ENCODE peak calls at places on chromosome 21, in seven cellular contexts. M is NCI-H774; C is nucleus accumbens; Y is A549; F is bronchial epithelial cell; T is NCI-H1694; Z is activated CD8-positive, alpha-beta memory T cell treated with anti-CD3 and anti-CD28 coated beads for 48 hours. L is an unnamed sample.

GRCh38 chr21:37547615-37547975 is 181.0 kb downstream of the DYRK1A start:
- DNase-seq in C (no peak), T (no peak), Y (no peak), M (no peak), F (no peak), Z (no peak), L (no peak)

GRCh38 chr21:41810597-41810932 is 43.7 kb upstream of the RIPK4 start:
- DNase-seq in M (no peak), T (no peak), Z (no peak), Y (no peak), F (no peak), C (no peak), L (no peak)

GRCh38 chr21:28138272-28138671 is 854.4 kb downstream of the LTN1 start:
- DNase-seq in Y (no peak), Z (no peak), C (no peak), T (no peak), M (no peak), F (no peak), L (no peak)

GRCh38 chr21:41045534-41046268 is 122.3 kb upstream of the BACE2 start:
- DNase-seq in Y (peak), C (no peak), T (peak), Z (no peak), M (peak), F (peak), L (peak)

GRCh38 chr21:43779660-43780059 is 3.6 kb upstream of the CSTB start:
- DNase-seq in Y (no peak), T (no peak), M (peak), F (no peak), C (no peak), Z (no peak), L (no peak)

GRCh38 chr21:27734146-27734545 is 767.3 kb upstream of the ADAMTS5 start:
- DNase-seq in T (no peak), M (no peak), F (peak), Z (no peak), C (no peak), Y (no peak), L (no peak)

GRCh38 chr21:35635994-35636393 is 424.3 kb downstream of the SETD4 start:
- DNase-seq in F (no peak), C (no peak), Z (no peak), Y (no peak), M (no peak), T (no peak), L (no peak)

GRCh38 chr21:21921410-21922232 is 923.4 kb downstream of the NCAM2 start:
- DNase-seq in M (peak), T (peak), Y (peak), C (no peak), Z (no peak), F (peak), L (no peak)

GRCh38 chr21:26041441-26042180 is 129.0 kb downstream of the APP start:
- DNase-seq in M (no peak), F (peak), T (peak), Y (no peak), C (no peak), Z (no peak), L (no peak)

GRCh38 chr21:44407493-44407892 is 47.8 kb upstream of the LRRC3 start:
- DNase-seq in Z (no peak), F (no peak), C (no peak), M (no peak), Y (no peak), T (no peak), L (no peak)

GRCh38 chr21:29953690-29954089 is 13.9 kb upstream of the GRIK1 start:
- DNase-seq in F (no peak), M (no peak), Z (no peak), C (no peak), Y (no peak), T (no peak), L (no peak)

GRCh38 chr21:32524010-32524719 is 61.2 kb downstream of the TCP10L start:
- DNase-seq in Z (no peak), F (peak), C (no peak), Y (no peak), T (no peak), M (no peak), L (no peak)

GRCh38 chr21:32529679-32530078 is 55.6 kb downstream of the TCP10L start:
- DNase-seq in Y (no peak), F (no peak), C (no peak), M (no peak), Z (no peak), T (no peak), L (no peak)

GRCh38 chr21:32380940-32381339 is 11.9 kb downstream of the URB1 start:
- DNase-seq in C (no peak), Z (no peak), F (no peak), Y (no peak), M (no peak), T (no peak), L (no peak)

GRCh38 chr21:17454315-17455027 is 58.4 kb upstream of the CXADR start:
- DNase-seq in Z (peak), C (peak), F (peak), Y (peak), T (peak), M (peak), L (peak)

GRCh38 chr21:32807717-32808380 is 36.3 kb upstream of the PAXBP1 start:
- DNase-seq in C (no peak), F (peak), Z (no peak), M (no peak), T (no peak), Y (no peak), L (no peak)

GRCh38 chr21:36321325-36322082 is 1.5 kb downstream of the MORC3 start:
- DNase-seq in M (no peak), F (peak), Y (no peak), T (no peak), Z (no peak), C (no peak), L (no peak)

GRCh38 chr21:26506951-26507350 is 66.1 kb downstream of the CYYR1 start:
- DNase-seq in F (peak), T (peak), Z (no peak), M (no peak), Y (no peak), C (no peak), L (no peak)

GRCh38 chr21:14454642-14455009 is 71.7 kb upstream of the HSPA13 start:
- DNase-seq in C (no peak), Y (no peak), F (no peak), T (no peak), Z (no peak), M (no peak), L (no peak)

GRCh38 chr21:44331209-44331608 is 8.0 kb downstream of the CFAP410 start:
- DNase-seq in T (no peak), M (no peak), Y (no peak), F (no peak), C (no peak), Z (no peak), L (no peak)

GRCh38 chr21:42581676-42582371 is 68.2 kb downstream of the SLC37A1 start:
- DNase-seq in Z (no peak), T (no peak), M (no peak), C (no peak), Y (no peak), F (no peak), L (no peak)

GRCh38 chr21:40587786-40588353 is 259.1 kb downstream of the DSCAM start:
- DNase-seq in Y (no peak), F (no peak), T (no peak), Z (no peak), C (no peak), M (no peak), L (no peak)

GRCh38 chr21:32368386-32368785 is 24.4 kb downstream of the URB1 start:
- DNase-seq in Z (no peak), M (no peak), T (no peak), C (no peak), F (no peak), Y (no peak), L (no peak)

GRCh38 chr21:43717166-43717853 is 1.6 kb upstream of the PDXK start:
- DNase-seq in M (no peak), C (no peak), Z (no peak), F (no peak), T (no peak), Y (no peak), L (no peak)

GRCh38 chr21:35002879-35003722 is 46.0 kb downstream of the RUNX1 start:
- DNase-seq in Y (no peak), M (no peak), Z (no peak), F (peak), T (no peak), C (no peak), L (no peak)

GRCh38 chr21:39969691-39970364 is 102.6 kb downstream of the PCP4 start:
- DNase-seq in M (no peak), Y (no peak), Z (no peak), T (no peak), C (no peak), F (no peak), L (no peak)

GRCh38 chr21:16742116-16742515 is 770.7 kb upstream of the CXADR start:
- DNase-seq in Y (no peak), M (no peak), T (no peak), C (no peak), F (no peak), Z (no peak), L (no peak)

GRCh38 chr21:37557261-37557950 is 190.8 kb downstream of the DYRK1A start:
- DNase-seq in M (no peak), T (no peak), C (no peak), Z (no peak), Y (no peak), F (no peak), L (no peak)

GRCh38 chr21:45417256-45417950 is 12.4 kb downstream of the COL18A1 start:
- DNase-seq in M (no peak), Y (no peak), Z (no peak), F (no peak), C (no peak), T (no peak), L (no peak)

GRCh38 chr21:43950481-43950880 is 61.6 kb upstream of the TRAPPC10 start:
- DNase-seq in M (no peak), F (no peak), Y (no peak), C (no peak), T (no peak), Z (no peak), L (no peak)

L was measured in H1.